ENCODE peak calls at places on chromosome X, in seven cellular contexts. B is A549, Y is Peyer's patch, J is cardiac fibroblast, E is thoracic aorta, H is AG04450, W is brain microvascular endothelial cell. Z is an unnamed sample.

GRCh38 chrX:8289523-8289922 is 118.5 kb upstream of the VCX2 start:
- DNase-seq in Y (no peak), E (no peak), B (no peak), W (peak), H (no peak), J (peak), Z (no peak)

GRCh38 chrX:136647969-136648368 is at the start of gene CD40LG:
- DNase-seq in E (no peak), J (no peak), Y (peak), B (no peak), W (no peak), H (no peak), Z (no peak)

GRCh38 chrX:149512225-149512885 is 7.2 kb upstream of the IDS start:
- DNase-seq in H (no peak), J (peak), Y (peak), E (no peak), W (peak), B (peak), Z (no peak)

GRCh38 chrX:78673256-78673655 is 14.1 kb upstream of the RTL3 start:
- DNase-seq in E (no peak), H (no peak), W (no peak), Y (no peak), B (no peak), J (no peak), Z (no peak)

GRCh38 chrX:103066606-103067005 is 2.6 kb upstream of the BEX1 start:
- DNase-seq in H (no peak), J (peak), B (no peak), W (peak), Y (no peak), E (no peak), Z (peak)

GRCh38 chrX:131306602-131307001 is 17.5 kb upstream of the IGSF1 start:
- DNase-seq in Y (no peak), H (no peak), E (no peak), B (no peak), J (no peak), W (no peak), Z (no peak)

GRCh38 chrX:17595456-17596035 is 141.7 kb upstream of the SCML1 start:
- DNase-seq in H (no peak), Y (no peak), E (no peak), W (no peak), B (peak), J (peak), Z (no peak)

GRCh38 chrX:132393090-132393884 is 95.6 kb downstream of the MBNL3 start:
- DNase-seq in H (no peak), W (no peak), E (no peak), J (no peak), B (no peak), Y (no peak), Z (no peak)

GRCh38 chrX:15207994-15208393 is 61.9 kb downstream of the ASB9 start:
- DNase-seq in W (no peak), E (no peak), J (no peak), H (no peak), B (no peak), Y (no peak), Z (no peak)

GRCh38 chrX:46876901-46877300 is 35.3 kb upstream of the JADE3 start:
- DNase-seq in Y (no peak), B (no peak), E (no peak), W (no peak), H (no peak), J (no peak), Z (no peak)

GRCh38 chrX:20383487-20383886 is 116.8 kb upstream of the RPS6KA3 start:
- DNase-seq in Y (no peak), H (no peak), B (no peak), J (no peak), E (no peak), W (no peak), Z (no peak)
- H3K4me3 ChIP-seq in Y (no peak), H (no peak), B (no peak), J (no peak), E (no peak), W (no peak), Z (no peak)

GRCh38 chrX:3136161-3136961 is 95.1 kb downstream of the ARSF start:
- DNase-seq in H (no peak), Y (no peak), W (no peak), J (no peak), E (no peak), B (no peak), Z (no peak)
- TF ChIP-seq CTCF in H (no peak), Y (no peak), W (no peak), J (no peak), E (no peak), B (no peak), Z (no peak)

GRCh38 chrX:19740744-19741143 is 146.7 kb downstream of the SH3KBP1 start:
- DNase-seq in W (no peak), J (no peak), Y (no peak), B (no peak), H (no peak), E (no peak), Z (no peak)

GRCh38 chrX:19744231-19744630 is 143.2 kb downstream of the SH3KBP1 start:
- DNase-seq in Y (no peak), H (no peak), W (no peak), B (no peak), E (no peak), J (no peak), Z (no peak)

GRCh38 chrX:19739683-19740082 is 147.7 kb downstream of the SH3KBP1 start:
- DNase-seq in J (peak), H (peak), W (peak), E (no peak), Y (peak), B (peak), Z (no peak)

GRCh38 chrX:19746919-19747671 is 140.3 kb downstream of the SH3KBP1 start:
- DNase-seq in Y (no peak), J (no peak), B (no peak), W (no peak), H (no peak), E (no peak), Z (no peak)

GRCh38 chrX:19743386-19743785 is 144.0 kb downstream of the SH3KBP1 start:
- DNase-seq in H (no peak), Y (no peak), W (no peak), E (no peak), B (no peak), J (no peak), Z (no peak)
- H3K4me3 ChIP-seq in H (no peak), Y (no peak), W (no peak), E (no peak), B (no peak), J (no peak), Z (no peak)

GRCh38 chrX:152202886-152203285 is 64.5 kb upstream of the MAGEA10 start:
- DNase-seq in E (no peak), W (no peak), B (no peak), H (no peak), Y (no peak), J (no peak), Z (no peak)
- TF ChIP-seq CTCF in E (no peak), W (no peak), B (no peak), H (no peak), Y (no peak), J (no peak), Z (no peak)

DNA sequence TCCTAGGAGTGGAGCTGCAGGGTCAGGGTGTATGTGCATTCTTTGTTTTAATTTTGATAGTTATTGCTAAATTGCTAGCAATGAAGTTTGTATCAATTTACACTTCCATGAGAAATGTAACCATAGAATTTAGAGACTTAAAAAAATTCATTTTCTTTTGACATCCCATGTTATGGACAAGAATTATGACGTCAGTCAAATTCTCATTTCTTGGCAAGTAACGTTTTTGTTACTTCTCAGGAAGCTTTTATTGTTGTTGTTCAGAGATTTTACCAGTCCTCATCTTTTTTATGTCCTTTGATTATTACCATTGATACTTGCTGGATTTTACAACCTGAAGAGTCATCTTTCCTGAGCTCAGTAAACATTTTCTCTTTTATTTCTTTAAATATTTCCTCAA is 417.5 kb upstream of the ARX start:
- DNase-seq in Y (no peak), E (no peak), W (no peak), H (no peak), B (no peak), J (no peak), Z (no peak)
- H3K4me3 ChIP-seq in Y (no peak), E (no peak), W (no peak), H (no peak), B (no peak), J (no peak), Z (no peak)

GRCh38 chrX:10025742-10026493 is 58.8 kb downstream of the CLDN34 start:
- DNase-seq in J (no peak), E (no peak), W (no peak), Y (peak), H (no peak), B (no peak), Z (no peak)

GRCh38 chrX:10032147-10032546 is 65.0 kb downstream of the CLDN34 start:
- DNase-seq in J (no peak), E (no peak), W (no peak), B (no peak), Y (no peak), H (no peak), Z (no peak)

GRCh38 chrX:10031743-10032142 is 64.6 kb downstream of the CLDN34 start:
- DNase-seq in J (no peak), B (no peak), E (no peak), W (no peak), Y (peak), H (no peak), Z (no peak)

GRCh38 chrX:10030570-10030969 is 63.4 kb downstream of the CLDN34 start:
- DNase-seq in Y (no peak), B (peak), W (peak), E (no peak), J (peak), H (no peak), Z (no peak)

DNA sequence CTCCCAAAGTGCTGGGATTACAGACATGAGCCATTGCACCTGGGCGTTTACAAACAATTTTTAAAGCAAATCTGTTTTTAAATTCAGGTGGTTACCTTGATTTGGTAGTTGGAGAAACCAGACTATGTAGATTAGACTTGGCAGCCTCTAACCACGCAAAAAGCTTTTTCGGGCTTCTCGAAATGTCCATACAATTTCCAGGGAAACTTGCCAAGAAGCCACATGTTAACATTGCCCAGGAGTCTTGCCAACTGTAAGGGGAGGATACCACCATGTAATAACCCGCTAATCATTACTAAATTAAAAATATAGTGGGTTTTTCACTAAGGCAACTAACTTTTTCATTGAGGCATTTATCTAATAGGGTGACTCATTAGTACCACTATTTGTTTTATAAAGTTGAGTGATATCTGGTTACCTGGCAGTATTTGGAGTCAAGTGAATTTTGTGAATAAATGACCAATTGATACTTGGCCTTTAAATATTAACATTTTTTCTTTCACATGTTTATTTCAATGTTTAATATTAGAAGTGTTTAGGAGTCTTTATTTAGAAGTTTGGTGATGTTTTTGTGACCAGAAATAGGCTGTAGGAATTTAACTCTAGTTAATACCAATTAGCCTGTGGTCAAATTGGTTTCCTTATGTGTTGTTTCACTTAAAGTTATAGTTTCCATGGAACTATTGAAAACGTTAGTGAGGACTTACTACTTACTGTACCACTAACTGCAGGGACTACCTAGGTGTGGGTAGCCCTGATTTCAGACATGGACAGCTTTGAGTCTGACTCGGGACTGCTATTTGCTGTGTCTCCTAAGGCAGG is 61.3 kb downstream of the CLDN34 start:
- DNase-seq in J (no peak), Y (no peak), W (no peak), B (no peak), H (no peak), E (no peak), Z (no peak)
- TF ChIP-seq CTCF in J (no peak), Y (no peak), W (no peak), B (no peak), H (no peak), E (no peak), Z (no peak)

GRCh38 chrX:48937065-48937907 is 18.5 kb upstream of the PIM2 start:
- DNase-seq in B (no peak), E (no peak), H (no peak), Y (peak), W (peak), J (peak), Z (no peak)
- H3K4me3 ChIP-seq in B (no peak), E (no peak), H (no peak), Y (peak), W (no peak), J (no peak), Z (no peak)